ENCODE peak calls at places on chromosomes 16 and 17, in four cellular contexts. O is GM12892; H is activated naive CD4-positive, alpha-beta T cell treated with anti-CD3 and anti-CD28 coated beads for 36 hours; N is CD4-positive, alpha-beta T cell. E is an unnamed sample.
A peak's percentile ranks its signal among the peaks of the same experiment; 100 is the strongest.

GRCh38 chr16:8103649-8104289 is 486.5 kb downstream of the TMEM114 start:
- DNase-seq in O (no peak), H (no peak), N (no peak), E (no peak)

GRCh38 chr16:78177927-78178326 is 78.5 kb downstream of the WWOX start:
- DNase-seq in O (no peak), H (no peak), N (no peak), E (peak; percentile 1)

GRCh38 chr16:71383054-71383773 is 24.7 kb downstream of the CALB2 start:
- DNase-seq in O (no peak), H (peak; percentile 14), N (no peak), E (no peak)

GRCh38 chr17:48503747-48504146 is 27.1 kb downstream of the HOXB1 start:
- DNase-seq in O (no peak), H (no peak), N (no peak), E (no peak)

GRCh38 chr16:54504372-54504771 is 217.8 kb upstream of the IRX3 start:
- DNase-seq in O (no peak), H (no peak), N (no peak), E (no peak)

GRCh38 chr17:46020023-46020735 is 21.1 kb downstream of the STH start:
- DNase-seq in O (no peak), H (peak; percentile 47), N (peak; percentile 54), E (no peak)

GRCh38 chr17:48644910-48645557 is 18.9 kb upstream of the HOXB9 start:
- DNase-seq in O (no peak), H (no peak), N (no peak), E (peak; percentile 69)

GRCh38 chr17:65078441-65079160 is 22.1 kb upstream of the GNA13 start:
- DNase-seq in O (no peak), H (no peak), N (no peak), E (no peak)

GRCh38 chr17:49106366-49107210 is 26.0 kb upstream of the B4GALNT2 start:
- DNase-seq in O (no peak), H (no peak), N (no peak), E (no peak)

GRCh38 chr17:28331891-28332420 is 3.3 kb downstream of the IFT20 start:
- DNase-seq in O (no peak), H (no peak), N (no peak), E (no peak)

GRCh38 chr17:70604854-70605253 is 435.5 kb downstream of the KCNJ2 start:
- DNase-seq in O (no peak), H (no peak), N (no peak), E (no peak)